ENCODE peak calls at places on chromosomes 7 and 10, in nine cellular contexts. N, W, D, P, L, K, S, J and Q are unnamed samples.

GRCh38 chr10:86968271-86968993 is at the start of gene ADIRF:
- DNase-seq in N (peak; percentile 86), W (peak; percentile 40), D (peak; percentile 82), P (no peak), L (no peak), K (peak; percentile 86), S (peak; percentile 84), J (no peak), Q (no peak)

GRCh38 chr10:25758041-25758457 is 176.0 kb upstream of the MYO3A start:
- DNase-seq in N (no peak), W (peak; percentile 75), D (no peak), P (peak; percentile 34), L (peak; percentile 41), K (no peak), S (no peak), J (no peak), Q (no peak)

GRCh38 chr10:110789604-110790428 is 81.9 kb upstream of the PDCD4 start:
- DNase-seq in N (no peak), W (no peak), D (no peak), P (no peak), L (no peak), K (no peak), S (no peak), J (no peak), Q (no peak)

GRCh38 chr10:24882047-24882698 is 70.2 kb downstream of the PRTFDC1 start:
- DNase-seq in N (peak; percentile 24), W (no peak), D (no peak), P (peak; percentile 73), L (peak; percentile 87), K (no peak), S (peak; percentile 26), J (no peak), Q (no peak)

GRCh38 chr7:100044719-100045118 is 4.9 kb upstream of the ZSCAN21 start:
- DNase-seq in N (peak; percentile 33), W (no peak), D (no peak), P (no peak), L (no peak), K (no peak), S (peak; percentile 52), J (no peak), Q (no peak)

GRCh38 chr10:133176546-133176945 is 16.5 kb downstream of the KNDC1 start:
- DNase-seq in N (no peak), W (no peak), D (no peak), P (no peak), L (no peak), K (no peak), S (no peak), J (no peak), Q (no peak)

GRCh38 chr10:24357344-24358021 is 148.5 kb downstream of the KIAA1217 start:
- DNase-seq in N (no peak), W (peak; percentile 51), D (no peak), P (peak; percentile 28), L (no peak), K (no peak), S (no peak), J (no peak), Q (no peak)

GRCh38 chr7:94431203-94431602 is 36.5 kb downstream of the COL1A2 start:
- DNase-seq in N (no peak), W (no peak), D (no peak), P (no peak), L (no peak), K (no peak), S (no peak), J (no peak), Q (no peak)

GRCh38 chr10:48764486-48764885 is 79.8 kb downstream of the WDFY4 start:
- DNase-seq in N (no peak), W (no peak), D (no peak), P (no peak), L (no peak), K (no peak), S (no peak), J (no peak), Q (no peak)

GRCh38 chr10:48765527-48765926 is 80.9 kb downstream of the WDFY4 start:
- DNase-seq in N (no peak), W (no peak), D (no peak), P (no peak), L (no peak), K (no peak), S (no peak), J (no peak), Q (no peak)

GRCh38 chr10:48762104-48763042 is 77.7 kb downstream of the WDFY4 start:
- DNase-seq in N (no peak), W (no peak), D (no peak), P (no peak), L (no peak), K (no peak), S (no peak), J (no peak), Q (no peak)

GRCh38 chr10:48763403-48763802 is 78.7 kb downstream of the WDFY4 start:
- DNase-seq in N (no peak), W (no peak), D (no peak), P (no peak), L (no peak), K (no peak), S (no peak), J (no peak), Q (no peak)

GRCh38 chr10:48765039-48765438 is 80.4 kb downstream of the WDFY4 start:
- DNase-seq in N (no peak), W (no peak), D (no peak), P (no peak), L (no peak), K (no peak), S (no peak), J (no peak), Q (no peak)
- TF ChIP-seq CTCF in N (no peak), W (peak; percentile 15), D (no peak), P (no peak), L (no peak), K (no peak), S (no peak), J (peak; percentile 7), Q (no peak)

DNA sequence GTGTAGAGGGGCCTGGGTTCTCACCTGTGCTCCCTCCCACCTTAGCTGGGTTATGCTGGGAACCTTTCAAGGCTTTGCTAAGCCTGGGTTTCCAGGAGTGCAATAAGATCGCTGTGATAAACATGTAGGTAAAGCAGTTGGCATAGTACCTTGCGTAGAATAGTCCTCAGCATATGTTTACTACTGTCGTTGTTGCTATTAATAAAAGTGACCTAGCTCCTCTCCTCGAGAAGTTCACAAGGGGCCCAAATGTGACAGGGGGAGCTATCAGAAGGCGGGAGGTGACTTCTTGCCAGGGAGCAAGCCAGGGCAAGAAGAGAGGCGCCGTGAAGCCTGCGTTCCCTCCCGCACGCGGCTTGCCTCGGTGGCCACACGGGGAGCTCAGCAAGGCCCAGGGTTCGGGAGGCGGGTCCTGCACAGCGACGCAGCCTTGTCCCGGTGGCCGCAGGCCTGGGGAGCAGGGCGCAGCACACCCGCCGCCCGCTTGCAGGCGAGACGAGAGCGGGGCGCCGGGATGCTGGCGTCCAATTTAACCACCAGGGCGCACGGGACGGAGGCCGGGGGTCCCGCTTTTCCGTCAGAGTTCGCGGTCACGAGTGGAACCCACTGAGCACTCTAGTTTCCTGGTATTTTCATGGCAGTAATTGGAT is 106.2 kb downstream of the SNX10 start:
- DNase-seq in N (no peak), W (peak; percentile 76), D (peak; percentile 71), P (no peak), L (peak; percentile 3), K (no peak), S (peak; percentile 37), J (peak; percentile 32), Q (no peak)
- TF ChIP-seq CTCF in N (no peak), W (no peak), D (no peak), P (no peak), L (no peak), K (no peak), S (no peak), J (peak; percentile 32), Q (no peak)

GRCh38 chr7:134420509-134421125 is 38.3 kb downstream of the AKR1B1 start:
- DNase-seq in N (peak; percentile 55), W (peak; percentile 82), D (no peak), P (peak; percentile 40), L (peak; percentile 84), K (no peak), S (peak; percentile 54), J (peak; percentile 27), Q (no peak)
- TF ChIP-seq CTCF in N (peak; percentile 89), W (peak; percentile 91), D (peak; percentile 33), P (peak; percentile 70), L (peak; percentile 80), K (peak; percentile 52), S (peak; percentile 68), J (peak; percentile 77), Q (no peak)

GRCh38 chr10:131264110-131264788 is 47.3 kb downstream of the TCERG1L start:
- DNase-seq in N (no peak), W (no peak), D (no peak), P (no peak), L (no peak), K (no peak), S (no peak), J (no peak), Q (no peak)
- TF ChIP-seq CTCF in N (no peak), W (no peak), D (no peak), P (no peak), L (no peak), K (no peak), S (no peak), J (no peak), Q (no peak)

GRCh38 chr10:124482876-124483275 is 21.3 kb downstream of the LHPP start:
- DNase-seq in N (no peak), W (no peak), D (no peak), P (no peak), L (no peak), K (no peak), S (no peak), J (no peak), Q (no peak)

GRCh38 chr10:124481717-124482116 is 20.1 kb downstream of the LHPP start:
- DNase-seq in N (no peak), W (no peak), D (no peak), P (no peak), L (no peak), K (no peak), S (no peak), J (no peak), Q (no peak)

GRCh38 chr10:124482401-124482800 is 20.8 kb downstream of the LHPP start:
- DNase-seq in N (no peak), W (no peak), D (no peak), P (no peak), L (no peak), K (no peak), S (no peak), J (no peak), Q (no peak)

GRCh38 chr10:124486635-124487034 is 25.0 kb downstream of the LHPP start:
- DNase-seq in N (no peak), W (no peak), D (no peak), P (no peak), L (no peak), K (no peak), S (no peak), J (no peak), Q (no peak)

GRCh38 chr10:124484016-124484415 is 22.4 kb downstream of the LHPP start:
- DNase-seq in N (no peak), W (no peak), D (no peak), P (no peak), L (no peak), K (no peak), S (no peak), J (no peak), Q (no peak)
- TF ChIP-seq CTCF in N (no peak), W (no peak), D (no peak), P (no peak), L (no peak), K (no peak), S (no peak), J (no peak), Q (no peak)

GRCh38 chr10:52359466-52359865 is 45.4 kb downstream of the DKK1 start:
- DNase-seq in N (peak; percentile 34), W (no peak), D (no peak), P (peak; percentile 33), L (no peak), K (no peak), S (no peak), J (no peak), Q (no peak)
- TF ChIP-seq CTCF in N (no peak), W (no peak), D (no peak), P (no peak), L (no peak), K (no peak), S (no peak), J (no peak), Q (no peak)